ENCODE peak calls at places on chromosomes 11 and 22, in four cellular contexts. R, D, N and E are unnamed samples.

GRCh38 chr11:96001037-96001436 is 77.1 kb upstream of the MTMR2 start:
- DNase-seq in R (peak; percentile 92), D (peak; percentile 60), N (no peak), E (no peak)

GRCh38 chr11:108858624-108859023 is 193.8 kb downstream of the DDX10 start:
- DNase-seq in R (no peak), D (no peak), N (no peak), E (no peak)

GRCh38 chr11:114678125-114679036 is at the start of gene NXPE2:
- DNase-seq in R (peak; percentile 57), D (peak; percentile 76), N (no peak), E (peak; percentile 6)

GRCh38 chr11:46865340-46865739 is 19.3 kb upstream of the CKAP5 start:
- DNase-seq in R (peak; percentile 93), D (no peak), N (no peak), E (no peak)

GRCh38 chr22:24681236-24681635 is 78.2 kb downstream of the GGT1 start:
- DNase-seq in R (peak; percentile 93), D (no peak), N (no peak), E (no peak)

GRCh38 chr11:75867778-75868374 is 52.9 kb downstream of the UVRAG start:
- DNase-seq in R (peak; percentile 62), D (no peak), N (peak; percentile 14), E (no peak)

GRCh38 chr11:73889019-73889418 is 12.2 kb downstream of the PAAF1 start:
- DNase-seq in R (peak; percentile 37), D (no peak), N (no peak), E (peak; percentile 52)

GRCh38 chr11:23021287-23021863 is 161.1 kb upstream of the CCDC179 start:
- DNase-seq in R (peak; percentile 51), D (peak; percentile 11), N (peak; percentile 16), E (no peak)

GRCh38 chr11:84471501-84471900 is 1155.6 kb downstream of the DLG2 start:
- DNase-seq in R (no peak), D (no peak), N (no peak), E (no peak)

GRCh38 chr11:46271875-46272815 is 5.3 kb upstream of the CREB3L1 start:
- DNase-seq in R (no peak), D (no peak), N (no peak), E (no peak)

GRCh38 chr11:61961570-61962212 is 5.7 kb downstream of the FTH1 start:
- DNase-seq in R (no peak), D (peak; percentile 60), N (no peak), E (no peak)

GRCh38 chr22:42673898-42674390 is 24.8 kb upstream of the CYB5R3 start:
- DNase-seq in R (no peak), D (no peak), N (no peak), E (peak; percentile 53)

GRCh38 chr11:79076526-79077115 is 364.2 kb downstream of the TENM4 start:
- DNase-seq in R (no peak), D (peak; percentile 47), N (peak; percentile 60), E (no peak)

GRCh38 chr11:116855413-116855812 is 18.0 kb upstream of the APOA1 start:
- DNase-seq in R (no peak), D (no peak), N (no peak), E (no peak)

GRCh38 chr22:25488244-25489020 is 76.0 kb upstream of the GRK3 start:
- DNase-seq in R (peak; percentile 91), D (peak; percentile 41), N (no peak), E (peak; percentile 83)

GRCh38 chr22:20084547-20085413 is 4.7 kb downstream of the DGCR8 start:
- DNase-seq in R (no peak), D (no peak), N (peak; percentile 71), E (no peak)

GRCh38 chr11:47847892-47848635 is at the start of gene NUP160:
- DNase-seq in R (peak; percentile 29), D (peak; percentile 91), N (peak; percentile 84), E (no peak)

GRCh38 chr22:35275580-35275979 is 18.3 kb downstream of the HMGXB4 start:
- DNase-seq in R (peak; percentile 66), D (no peak), N (no peak), E (no peak)

GRCh38 chr11:44627911-44628729 is 62.7 kb downstream of the CD82 start:
- DNase-seq in R (peak; percentile 49), D (peak; percentile 53), N (peak; percentile 9), E (no peak)

GRCh38 chr22:47883757-47884156 is 1121.3 kb downstream of the TBC1D22A start:
- DNase-seq in R (no peak), D (no peak), N (no peak), E (no peak)

GRCh38 chr11:130715085-130715932 is 201.0 kb downstream of the SNX19 start:
- DNase-seq in R (no peak), D (no peak), N (no peak), E (no peak)

GRCh38 chr11:67452141-67452952 is at the start of gene GPR152:
- DNase-seq in R (no peak), D (no peak), N (no peak), E (no peak)

GRCh38 chr22:20064140-20064480 is 15.9 kb upstream of the DGCR8 start:
- DNase-seq in R (no peak), D (no peak), N (no peak), E (no peak)

GRCh38 chr11:2839395-2839941 is 46.1 kb downstream of the CDKN1C start:
- DNase-seq in R (no peak), D (no peak), N (no peak), E (no peak)

GRCh38 chr11:90392692-90393091 is 169.8 kb upstream of the CHORDC1 start:
- DNase-seq in R (no peak), D (no peak), N (no peak), E (no peak)
- TF ChIP-seq CTCF in R (no peak), D (no peak), N (no peak), E (peak; percentile 18)

GRCh38 chr11:107856981-107857517 is 1.5 kb downstream of the SLC35F2 start:
- DNase-seq in R (no peak), D (peak; percentile 66), N (no peak), E (no peak)
- H3K4me3 ChIP-seq in R (no peak overlapping the region), D (peak overlapping the region; percentile 70), N (no peak overlapping the region), E (peak overlapping the region; percentile 81)

DNA sequence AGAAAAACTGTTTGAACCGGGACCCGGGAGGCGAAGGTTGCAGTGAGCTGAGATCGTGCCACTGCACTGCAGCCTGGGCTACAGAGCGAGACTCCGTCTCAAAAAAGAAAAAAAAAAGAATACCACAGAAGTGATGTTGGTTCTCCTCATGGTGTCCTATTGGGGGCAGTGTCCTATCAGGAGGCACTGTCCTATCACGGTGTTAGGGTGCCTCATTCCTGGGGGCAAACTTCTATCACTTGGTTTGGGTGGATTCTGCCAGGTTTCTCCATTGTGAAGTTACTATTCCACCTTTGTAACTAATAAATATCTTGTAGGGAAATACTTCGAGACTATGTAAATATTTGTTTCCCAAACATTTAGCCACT is 19.6 kb downstream of the PRR14L start:
- DNase-seq in R (no peak), D (no peak), N (no peak), E (no peak)
- TF ChIP-seq CTCF in R (no peak), D (no peak), N (peak; percentile 37), E (peak; percentile 23)

GRCh38 chr11:33387586-33387985 is 130.4 kb downstream of the HIPK3 start:
- DNase-seq in R (no peak), D (no peak), N (no peak), E (no peak)

GRCh38 chr11:33388793-33389525 is 131.8 kb downstream of the HIPK3 start:
- DNase-seq in R (no peak), D (no peak), N (no peak), E (no peak)

GRCh38 chr11:33387996-33388395 is 130.8 kb downstream of the HIPK3 start:
- DNase-seq in R (no peak), D (no peak), N (no peak), E (peak; percentile 10)

GRCh38 chr11:33391188-33391892 is 134.2 kb downstream of the HIPK3 start:
- DNase-seq in R (no peak), D (no peak), N (no peak), E (no peak)

DNA sequence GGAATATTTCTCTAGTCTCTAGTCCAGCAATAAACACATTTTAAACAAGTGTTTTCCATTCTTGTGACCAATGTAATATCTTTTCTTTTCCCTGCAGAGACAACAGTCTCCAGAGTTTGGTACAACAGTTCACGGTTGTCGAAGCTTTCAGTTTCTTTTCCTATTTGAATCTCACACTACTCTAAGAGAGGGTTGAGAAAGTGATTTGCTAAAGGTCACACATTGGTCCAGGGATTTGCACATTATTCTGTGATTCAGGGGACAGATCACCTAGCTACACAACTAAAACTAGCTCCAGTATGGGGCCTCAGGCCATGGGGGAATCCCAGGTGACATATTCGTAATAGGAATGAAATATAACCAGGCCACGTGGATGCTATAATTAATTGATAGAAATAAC is 132.5 kb downstream of the HIPK3 start:
- DNase-seq in R (no peak), D (no peak), N (no peak), E (no peak)
- H3K4me3 ChIP-seq in R (no peak overlapping the region), D (no peak overlapping the region), N (no peak overlapping the region), E (no peak overlapping the region)

GRCh38 chr11:4511846-4512245 is 29.4 kb downstream of the OR52K1 start:
- DNase-seq in R (no peak), D (no peak), N (no peak), E (no peak)
- TF ChIP-seq CTCF in R (no peak), D (no peak), N (no peak), E (no peak)

DNA sequence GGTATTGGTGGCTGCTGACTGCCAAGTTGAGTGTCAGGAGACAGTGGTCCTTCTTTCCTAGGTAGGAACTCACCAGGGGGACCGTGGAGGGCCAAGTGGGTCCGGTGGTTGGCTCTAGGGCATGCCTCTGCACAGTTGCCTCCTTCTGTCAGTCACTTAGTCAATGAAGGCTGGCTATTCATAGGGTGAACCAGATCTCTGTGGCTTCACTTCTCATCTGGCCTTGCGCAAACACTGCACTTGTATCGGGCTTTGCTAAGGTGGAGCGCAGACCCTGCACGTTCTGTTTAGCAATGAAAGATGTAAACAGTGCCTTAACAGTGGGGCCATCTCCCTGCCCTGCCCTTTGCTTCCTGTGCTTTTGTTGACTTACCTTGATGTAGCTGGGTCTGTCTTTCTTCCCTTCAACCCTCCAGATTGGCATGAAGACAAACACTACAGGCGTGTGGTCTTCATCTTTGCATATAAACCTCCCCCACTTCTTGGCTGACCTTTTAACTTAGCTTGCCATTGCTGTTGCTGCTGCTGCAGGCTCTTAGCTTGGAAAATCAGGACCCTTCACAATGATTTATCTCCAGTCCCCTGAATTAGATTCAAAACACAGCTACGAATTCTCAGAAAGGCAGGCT is 6.8 kb upstream of the SORL1-AS1 start:
- DNase-seq in R (no peak), D (no peak), N (no peak), E (no peak)
- H3K4me3 ChIP-seq in R (no peak overlapping the region), D (no peak overlapping the region), N (no peak overlapping the region), E (no peak overlapping the region)

DNA sequence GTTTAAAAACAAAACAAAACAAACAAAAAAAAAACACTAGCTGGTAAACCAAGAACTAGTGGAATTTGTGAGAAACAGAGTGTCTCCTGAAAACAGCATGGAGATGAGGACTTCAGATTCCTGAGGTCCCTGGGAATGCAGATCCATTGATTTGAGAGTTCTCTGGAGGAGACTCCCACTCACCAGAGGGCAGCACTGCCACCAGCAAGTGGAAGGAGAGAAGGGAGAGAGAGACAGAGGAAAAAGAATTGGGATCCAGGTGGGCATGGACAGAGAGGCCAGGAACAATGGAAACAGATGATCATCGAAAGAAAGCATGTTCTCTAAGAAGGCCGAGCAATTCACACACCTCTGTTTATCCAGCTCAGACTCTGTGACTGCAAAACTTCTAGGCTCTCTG is 31.8 kb downstream of the ETS1 start:
- DNase-seq in R (no peak), D (no peak), N (peak; percentile 32), E (no peak)
- TF ChIP-seq CTCF in R (peak; percentile 37), D (peak; percentile 19), N (peak; percentile 52), E (peak; percentile 68)